ENCODE peak calls at places on chromosome 13, in ten cellular contexts. One of them, this sample, is unnamed.

GRCh38 chr13:48112896-48113525 is 18.1 kb upstream of the MED4 start:
- DNase-seq in ecto neural progenitor cell: no peak
- DNase-seq in stimulated activated CD8-positive, alpha-beta memory T cell treated with anti-CD3 and anti-CD28 coated beads, Interleukin-15, amount 100 ng/mL, for 1 hour: no peak
- DNase-seq in NCI-H1436 treated with DMSO at 0.1 percent for 48 hours: no peak
- DNase-seq in RPMI8226: no peak
- DNase-seq in NCI-H345: no peak
- DNase-seq in fibroblast of mammary gland: no peak
- DNase-seq in HFF-Myc: no peak
- DNase-seq in IMR-90: peak; percentile 40
- DNase-seq in H7: no peak
- DNase-seq in this sample: no peak

GRCh38 chr13:105464249-105464648 is 1071.2 kb downstream of the EFNB2 start:
- DNase-seq in stimulated activated CD8-positive, alpha-beta memory T cell treated with anti-CD3 and anti-CD28 coated beads, Interleukin-15, amount 100 ng/mL, for 1 hour: no peak
- DNase-seq in fibroblast of mammary gland: no peak
- DNase-seq in H7: no peak
- DNase-seq in NCI-H345: no peak
- DNase-seq in RPMI8226: no peak
- DNase-seq in ecto neural progenitor cell: no peak
- DNase-seq in IMR-90: peak; percentile 43
- DNase-seq in HFF-Myc: no peak
- DNase-seq in NCI-H1436 treated with DMSO at 0.1 percent for 48 hours: no peak
- DNase-seq in this sample: no peak

GRCh38 chr13:29583073-29583785 is 12.3 kb downstream of the SLC7A1 start:
- DNase-seq in ecto neural progenitor cell: no peak
- DNase-seq in IMR-90: peak; percentile 76
- DNase-seq in HFF-Myc: peak; percentile 31
- DNase-seq in fibroblast of mammary gland: peak; percentile 87
- DNase-seq in H7: no peak
- DNase-seq in RPMI8226: no peak
- DNase-seq in stimulated activated CD8-positive, alpha-beta memory T cell treated with anti-CD3 and anti-CD28 coated beads, Interleukin-15, amount 100 ng/mL, for 1 hour: no peak
- DNase-seq in NCI-H345: no peak
- DNase-seq in NCI-H1436 treated with DMSO at 0.1 percent for 48 hours: no peak
- DNase-seq in this sample: no peak

GRCh38 chr13:80562423-80562822 is 221.5 kb upstream of the SPRY2 start:
- DNase-seq in RPMI8226: no peak
- DNase-seq in HFF-Myc: no peak
- DNase-seq in IMR-90: no peak
- DNase-seq in stimulated activated CD8-positive, alpha-beta memory T cell treated with anti-CD3 and anti-CD28 coated beads, Interleukin-15, amount 100 ng/mL, for 1 hour: no peak
- DNase-seq in H7: no peak
- DNase-seq in NCI-H345: no peak
- DNase-seq in fibroblast of mammary gland: no peak
- DNase-seq in NCI-H1436 treated with DMSO at 0.1 percent for 48 hours: peak; percentile 66
- DNase-seq in ecto neural progenitor cell: no peak
- DNase-seq in this sample: no peak

GRCh38 chr13:101706651-101707050 is 254.2 kb downstream of the ITGBL1 start:
- DNase-seq in H7: no peak
- DNase-seq in ecto neural progenitor cell: no peak
- DNase-seq in stimulated activated CD8-positive, alpha-beta memory T cell treated with anti-CD3 and anti-CD28 coated beads, Interleukin-15, amount 100 ng/mL, for 1 hour: no peak
- DNase-seq in HFF-Myc: peak; percentile 79
- DNase-seq in fibroblast of mammary gland: peak; percentile 99
- DNase-seq in NCI-H1436 treated with DMSO at 0.1 percent for 48 hours: no peak
- DNase-seq in NCI-H345: no peak
- DNase-seq in RPMI8226: no peak
- DNase-seq in IMR-90: peak; percentile 94
- DNase-seq in this sample: no peak

GRCh38 chr13:74009100-74009668 is 125.0 kb downstream of the KLF12 start:
- DNase-seq in NCI-H1436 treated with DMSO at 0.1 percent for 48 hours: no peak
- DNase-seq in NCI-H345: no peak
- DNase-seq in IMR-90: no peak
- DNase-seq in HFF-Myc: no peak
- DNase-seq in H7: no peak
- DNase-seq in RPMI8226: no peak
- DNase-seq in ecto neural progenitor cell: no peak
- DNase-seq in fibroblast of mammary gland: no peak
- DNase-seq in stimulated activated CD8-positive, alpha-beta memory T cell treated with anti-CD3 and anti-CD28 coated beads, Interleukin-15, amount 100 ng/mL, for 1 hour: no peak
- DNase-seq in this sample: no peak

GRCh38 chr13:33544308-33544707 is 258.8 kb upstream of the STARD13 start:
- DNase-seq in IMR-90: no peak
- DNase-seq in NCI-H345: no peak
- DNase-seq in fibroblast of mammary gland: no peak
- DNase-seq in NCI-H1436 treated with DMSO at 0.1 percent for 48 hours: no peak
- DNase-seq in ecto neural progenitor cell: no peak
- DNase-seq in RPMI8226: no peak
- DNase-seq in HFF-Myc: no peak
- DNase-seq in H7: no peak
- DNase-seq in stimulated activated CD8-positive, alpha-beta memory T cell treated with anti-CD3 and anti-CD28 coated beads, Interleukin-15, amount 100 ng/mL, for 1 hour: no peak
- DNase-seq in this sample: no peak

GRCh38 chr13:110813646-110814624 is 100.4 kb downstream of the ING1 start:
- DNase-seq in stimulated activated CD8-positive, alpha-beta memory T cell treated with anti-CD3 and anti-CD28 coated beads, Interleukin-15, amount 100 ng/mL, for 1 hour: no peak
- DNase-seq in IMR-90: no peak
- DNase-seq in H7: peak; percentile 49
- DNase-seq in fibroblast of mammary gland: peak; percentile 7
- DNase-seq in ecto neural progenitor cell: peak; percentile 35
- DNase-seq in NCI-H345: no peak
- DNase-seq in NCI-H1436 treated with DMSO at 0.1 percent for 48 hours: no peak
- DNase-seq in HFF-Myc: no peak
- DNase-seq in RPMI8226: no peak
- DNase-seq in this sample: no peak

GRCh38 chr13:36006895-36007294 is 124.3 kb downstream of the DCLK1 start:
- DNase-seq in NCI-H1436 treated with DMSO at 0.1 percent for 48 hours: no peak
- DNase-seq in RPMI8226: no peak
- DNase-seq in stimulated activated CD8-positive, alpha-beta memory T cell treated with anti-CD3 and anti-CD28 coated beads, Interleukin-15, amount 100 ng/mL, for 1 hour: no peak
- DNase-seq in ecto neural progenitor cell: no peak
- DNase-seq in fibroblast of mammary gland: no peak
- DNase-seq in NCI-H345: no peak
- DNase-seq in HFF-Myc: no peak
- DNase-seq in H7: no peak
- DNase-seq in IMR-90: no peak
- DNase-seq in this sample: no peak

GRCh38 chr13:30774214-30774730 is 38.9 kb downstream of the ALOX5AP start:
- DNase-seq in IMR-90: no peak
- DNase-seq in fibroblast of mammary gland: no peak
- DNase-seq in ecto neural progenitor cell: no peak
- DNase-seq in NCI-H345: no peak
- DNase-seq in HFF-Myc: no peak
- DNase-seq in H7: no peak
- DNase-seq in NCI-H1436 treated with DMSO at 0.1 percent for 48 hours: no peak
- DNase-seq in stimulated activated CD8-positive, alpha-beta memory T cell treated with anti-CD3 and anti-CD28 coated beads, Interleukin-15, amount 100 ng/mL, for 1 hour: no peak
- DNase-seq in RPMI8226: no peak
- DNase-seq in this sample: no peak

GRCh38 chr13:87128006-87128405 is 543.2 kb upstream of the SLITRK5 start:
- DNase-seq in HFF-Myc: no peak
- DNase-seq in NCI-H1436 treated with DMSO at 0.1 percent for 48 hours: no peak
- DNase-seq in IMR-90: peak; percentile 24
- DNase-seq in ecto neural progenitor cell: peak; percentile 55
- DNase-seq in H7: peak; percentile 9
- DNase-seq in NCI-H345: peak; percentile 62
- DNase-seq in RPMI8226: no peak
- DNase-seq in stimulated activated CD8-positive, alpha-beta memory T cell treated with anti-CD3 and anti-CD28 coated beads, Interleukin-15, amount 100 ng/mL, for 1 hour: no peak
- DNase-seq in fibroblast of mammary gland: peak; percentile 53
- DNase-seq in this sample: no peak

GRCh38 chr13:104949840-104950805 is 1585.3 kb downstream of the EFNB2 start:
- DNase-seq in H7: no peak
- DNase-seq in NCI-H1436 treated with DMSO at 0.1 percent for 48 hours: no peak
- DNase-seq in RPMI8226: no peak
- DNase-seq in fibroblast of mammary gland: peak; percentile 48
- DNase-seq in NCI-H345: no peak
- DNase-seq in ecto neural progenitor cell: no peak
- DNase-seq in IMR-90: no peak
- DNase-seq in HFF-Myc: no peak
- DNase-seq in stimulated activated CD8-positive, alpha-beta memory T cell treated with anti-CD3 and anti-CD28 coated beads, Interleukin-15, amount 100 ng/mL, for 1 hour: no peak
- DNase-seq in this sample: no peak

GRCh38 chr13:44218501-44219240 is 155.0 kb upstream of the SERP2 start:
- DNase-seq in stimulated activated CD8-positive, alpha-beta memory T cell treated with anti-CD3 and anti-CD28 coated beads, Interleukin-15, amount 100 ng/mL, for 1 hour: no peak
- DNase-seq in NCI-H345: peak; percentile 89
- DNase-seq in RPMI8226: no peak
- DNase-seq in ecto neural progenitor cell: no peak
- DNase-seq in H7: no peak
- DNase-seq in fibroblast of mammary gland: peak; percentile 52
- DNase-seq in NCI-H1436 treated with DMSO at 0.1 percent for 48 hours: peak; percentile 32
- DNase-seq in IMR-90: no peak
- DNase-seq in HFF-Myc: no peak
- DNase-seq in this sample: no peak

GRCh38 chr13:73989244-73989843 is 144.9 kb downstream of the KLF12 start:
- DNase-seq in RPMI8226: no peak
- DNase-seq in NCI-H345: peak; percentile 8
- DNase-seq in stimulated activated CD8-positive, alpha-beta memory T cell treated with anti-CD3 and anti-CD28 coated beads, Interleukin-15, amount 100 ng/mL, for 1 hour: no peak
- DNase-seq in HFF-Myc: no peak
- DNase-seq in fibroblast of mammary gland: no peak
- DNase-seq in IMR-90: no peak
- DNase-seq in H7: no peak
- DNase-seq in NCI-H1436 treated with DMSO at 0.1 percent for 48 hours: no peak
- DNase-seq in ecto neural progenitor cell: no peak
- DNase-seq in this sample: no peak